ENCODE peak calls at places on chromosome 21, in seven cellular contexts. M is kidney tubule cell; G is GM10248; R is activated CD4-positive, alpha-beta T cell treated with anti-CD3 and anti-CD28 coated beads, Interleukin-2, amount 10 ng/mL, durations not matched to agents 7 days and 5 days; N is effector CD4-positive, alpha-beta T cell; C is fibroblast of the aortic adventitia; E is epithelial cell of esophagus. K is an unnamed sample.

GRCh38 chr21:35323947-35324346 is 274.8 kb upstream of the RUNX1 start:
- DNase-seq in E (no peak), C (peak; percentile 91), G (no peak), M (no peak), N (no peak), R (no peak), K (no peak)

GRCh38 chr21:21101911-21102310 is 103.7 kb downstream of the NCAM2 start:
- DNase-seq in C (peak; percentile 74), R (no peak), E (no peak), N (no peak), M (peak; percentile 1), G (no peak), K (no peak)

GRCh38 chr21:17050156-17050555 is 462.7 kb upstream of the CXADR start:
- DNase-seq in C (no peak), G (no peak), N (no peak), M (no peak), E (no peak), R (no peak), K (no peak)

GRCh38 chr21:33948096-33948950 is 32.7 kb upstream of the ATP5PO start:
- DNase-seq in R (peak; percentile 95), N (peak; percentile 78), E (peak; percentile 75), C (no peak), G (peak; percentile 62), M (peak; percentile 85), K (peak; percentile 28)

GRCh38 chr21:23963454-23963853 is 1643.8 kb downstream of the MRPL39 start:
- DNase-seq in G (no peak), R (no peak), N (no peak), C (no peak), M (no peak), E (peak; percentile 4), K (no peak)

GRCh38 chr21:26883768-26884167 is 38.6 kb upstream of the ADAMTS1 start:
- DNase-seq in G (no peak), M (no peak), N (no peak), R (no peak), E (no peak), C (peak; percentile 37), K (no peak)

GRCh38 chr21:31252611-31253010 is 91.5 kb downstream of the TIAM1 start:
- DNase-seq in C (no peak), N (no peak), M (no peak), R (no peak), G (no peak), E (no peak), K (no peak)

GRCh38 chr21:41932191-41932575 is 21.6 kb downstream of the C2CD2 start:
- DNase-seq in C (peak; percentile 89), R (no peak), M (peak; percentile 97), G (no peak), N (no peak), E (peak; percentile 99), K (no peak)

GRCh38 chr21:27725916-27726315 is 759.0 kb upstream of the ADAMTS5 start:
- DNase-seq in N (no peak), R (no peak), C (no peak), M (no peak), G (no peak), E (no peak), K (no peak)

GRCh38 chr21:26846036-26846931 is 1.1 kb upstream of the ADAMTS1 start:
- DNase-seq in R (no peak), G (no peak), E (peak; percentile 69), C (peak; percentile 85), N (no peak), M (peak; percentile 86), K (no peak)

GRCh38 chr21:40118527-40118926 is 251.3 kb downstream of the PCP4 start:
- DNase-seq in R (no peak), N (no peak), E (peak; percentile 77), C (no peak), G (no peak), M (peak; percentile 63), K (no peak)

GRCh38 chr21:17911628-17912027 is 92.5 kb upstream of the C21orf91 start:
- DNase-seq in M (peak; percentile 12), E (peak; percentile 81), C (peak; percentile 54), N (no peak), R (no peak), G (no peak), K (no peak)

GRCh38 chr21:45470087-45470515 is 65.1 kb downstream of the COL18A1 start:
- DNase-seq in C (peak; percentile 21), G (no peak), E (no peak), M (no peak), N (no peak), R (no peak), K (no peak)

GRCh38 chr21:32795376-32795775 is 23.8 kb upstream of the PAXBP1 start:
- DNase-seq in G (no peak), R (no peak), M (no peak), E (no peak), N (no peak), C (no peak), K (no peak)

GRCh38 chr21:26391166-26391565 is 181.9 kb downstream of the CYYR1 start:
- DNase-seq in N (no peak), M (peak; percentile 33), E (peak; percentile 48), G (no peak), C (no peak), R (no peak), K (no peak)

GRCh38 chr21:31555741-31556191 is 103.7 kb upstream of the SOD1 start:
- DNase-seq in M (no peak), N (no peak), R (no peak), C (no peak), E (no peak), G (no peak), K (no peak)

GRCh38 chr21:45098867-45099266 is 24.5 kb downstream of the ADARB1 start:
- DNase-seq in E (peak; percentile 24), R (no peak), G (peak; percentile 56), C (peak; percentile 22), N (no peak), M (no peak), K (no peak)

GRCh38 chr21:36773111-36773510 is 74.2 kb downstream of the SIM2 start:
- DNase-seq in N (no peak), C (peak; percentile 87), M (peak; percentile 78), G (no peak), E (peak; percentile 89), R (no peak), K (no peak)

GRCh38 chr21:46226146-46226545 is 2.4 kb downstream of the LSS start:
- DNase-seq in N (no peak), C (peak; percentile 29), E (no peak), M (no peak), G (no peak), R (no peak), K (no peak)

GRCh38 chr21:46002841-46003574 is 21.4 kb downstream of the COL6A1 start:
- DNase-seq in G (no peak), R (no peak), N (no peak), E (no peak), M (no peak), C (no peak), K (no peak)

GRCh38 chr21:29534448-29534847 is 235.7 kb downstream of the BACH1 start:
- DNase-seq in C (no peak), E (no peak), M (peak; percentile 66), R (no peak), G (no peak), N (no peak), K (no peak)

GRCh38 chr21:33985117-33986050 is 69.8 kb upstream of the ATP5PO start:
- DNase-seq in R (no peak), G (no peak), E (no peak), M (no peak), C (no peak), N (no peak), K (no peak)

GRCh38 chr21:44592446-44593365 is at the start of gene KRTAP10-6:
- DNase-seq in G (no peak), C (no peak), N (no peak), M (no peak), E (no peak), R (no peak), K (no peak)

GRCh38 chr21:15121655-15122120 is 56.9 kb upstream of the NRIP1 start:
- DNase-seq in N (no peak), R (no peak), C (peak; percentile 65), E (peak; percentile 46), G (no peak), M (peak; percentile 31), K (no peak)

GRCh38 chr21:35843911-35844667 is 216.2 kb downstream of the SETD4 start:
- DNase-seq in E (no peak), N (no peak), M (no peak), G (no peak), C (peak; percentile 57), R (no peak), K (no peak)

GRCh38 chr21:32516729-32517649 is 68.3 kb downstream of the TCP10L start:
- DNase-seq in E (peak; percentile 87), M (peak; percentile 25), R (no peak), N (no peak), C (peak; percentile 99), G (no peak), K (no peak)

GRCh38 chr21:46182548-46183336 is 1.5 kb downstream of the SPATC1L start:
- DNase-seq in C (peak; percentile 15), N (no peak), G (no peak), M (no peak), E (no peak), R (no peak), K (no peak)

GRCh38 chr21:46154955-46155513 is 345 bp downstream of the FTCD start:
- DNase-seq in G (no peak), C (no peak), R (no peak), M (no peak), N (no peak), E (no peak), K (no peak)

GRCh38 chr21:33078907-33079582 is 9.1 kb downstream of the OLIG1 start:
- DNase-seq in C (peak; percentile 38), M (peak; percentile 97), R (peak; percentile 32), G (peak; percentile 89), N (no peak), E (peak; percentile 82), K (no peak)

GRCh38 chr21:15301014-15301413 is 236.2 kb upstream of the NRIP1 start:
- DNase-seq in C (peak; percentile 19), M (peak; percentile 57), G (no peak), E (peak; percentile 70), R (no peak), N (no peak), K (no peak)

GRCh38 chr21:37074546-37074945 is 1.5 kb downstream of the TTC3 start:
- DNase-seq in G (no peak), M (no peak), R (no peak), E (peak; percentile 13), C (no peak), N (no peak), K (no peak)

GRCh38 chr21:25457411-25457810 is 149.9 kb downstream of the MRPL39 start:
- DNase-seq in M (peak; percentile 93), N (no peak), G (peak; percentile 53), E (peak; percentile 70), R (peak; percentile 13), C (peak; percentile 72), K (no peak)

GRCh38 chr21:17264182-17264581 is 248.7 kb upstream of the CXADR start:
- DNase-seq in M (no peak), E (no peak), N (no peak), G (no peak), R (no peak), C (no peak), K (no peak)

GRCh38 chr21:39938086-39938611 is 70.9 kb downstream of the PCP4 start:
- DNase-seq in G (no peak), M (no peak), C (no peak), R (no peak), N (no peak), E (no peak), K (no peak)

GRCh38 chr21:45296638-45297037 is 8.9 kb upstream of the POFUT2 start:
- DNase-seq in E (no peak), M (no peak), G (no peak), R (no peak), N (no peak), C (no peak), K (no peak)

GRCh38 chr21:32826317-32827167 is 55.0 kb upstream of the PAXBP1 start:
- DNase-seq in G (peak; percentile 72), M (peak; percentile 57), R (peak; percentile 59), N (no peak), C (peak; percentile 80), E (peak; percentile 70), K (no peak)

GRCh38 chr21:41678016-41678935 is 88.6 kb downstream of the RIPK4 start:
- DNase-seq in M (peak; percentile 97), R (no peak), G (no peak), N (no peak), C (no peak), E (peak; percentile 97), K (no peak)

GRCh38 chr21:24025101-24025500 is 1582.2 kb downstream of the MRPL39 start:
- DNase-seq in G (no peak), N (no peak), C (no peak), M (no peak), R (no peak), E (no peak), K (no peak)

K was measured in activated B cell treated with CpG ODN at 0.5 μM for 24 hours.